ENCODE peak calls at places on chromosomes 7 and 10, in eight cellular contexts. Z is astrocyte of the spinal cord, L is heart left ventricle, R is PC-3, I is progenitor cell of endocrine pancreas, E is dorsolateral prefrontal cortex, O is GM10248, J is GM12865. P is an unnamed sample.

GRCh38 chr7:130256716-130257115 is 9.9 kb upstream of the CPA2 start:
- DNase-seq in Z (no peak), L (no peak), R (no peak), I (no peak), E (no peak), O (no peak), J (no peak), P (no peak)

GRCh38 chr7:118080947-118081346 is 103.0 kb upstream of the LSM8 start:
- DNase-seq in Z (peak; percentile 87), L (no peak), R (peak; percentile 71), I (no peak), E (no peak), O (peak; percentile 24), J (peak; percentile 54), P (no peak)

GRCh38 chr7:13111230-13111629 is 423.8 kb downstream of the ARL4A start:
- DNase-seq in Z (no peak), L (no peak), R (peak; percentile 63), I (no peak), E (no peak), O (no peak), J (no peak), P (no peak)

GRCh38 chr7:129144834-129145668 is 544 bp downstream of the TSPAN33 start:
- DNase-seq in Z (no peak), L (no peak), R (no peak), I (no peak), E (no peak), O (no peak), J (peak; percentile 37), P (no peak)

GRCh38 chr10:92438220-92438619 is 135.7 kb downstream of the IDE start:
- DNase-seq in Z (no peak), L (no peak), R (no peak), I (no peak), E (no peak), O (no peak), J (no peak), P (no peak)

GRCh38 chr10:33103980-33104379 is 145.9 kb upstream of the ITGB1 start:
- DNase-seq in Z (no peak), L (no peak), R (no peak), I (no peak), E (no peak), O (no peak), J (no peak), P (no peak)

GRCh38 chr7:47295606-47296005 is 286.3 kb downstream of the TNS3 start:
- DNase-seq in Z (no peak), L (no peak), R (no peak), I (no peak), E (no peak), O (no peak), J (no peak), P (no peak)

GRCh38 chr10:129966831-129967578 is 2.9 kb upstream of the EBF3 start:
- DNase-seq in Z (no peak), L (no peak), R (no peak), I (no peak), E (no peak), O (no peak), J (no peak), P (no peak)

GRCh38 chr7:151168022-151168786 is 710 bp upstream of the GBX1 start:
- DNase-seq in Z (no peak), L (no peak), R (peak; percentile 32), I (peak; percentile 54), E (no peak), O (peak; percentile 79), J (peak; percentile 30), P (peak; percentile 75)

GRCh38 chr10:51397695-51398094 is 301.7 kb downstream of the CSTF2T start:
- DNase-seq in Z (peak; percentile 79), L (peak; percentile 39), R (peak; percentile 100), I (no peak), E (no peak), O (no peak), J (no peak), P (no peak)

GRCh38 chr10:101829561-101830315 is 11.5 kb upstream of the OGA start:
- DNase-seq in Z (no peak), L (no peak), R (no peak), I (peak; percentile 43), E (no peak), O (peak; percentile 95), J (peak; percentile 74), P (peak; percentile 61)

GRCh38 chr7:69896100-69896499 is 297.8 kb downstream of the AUTS2 start:
- DNase-seq in Z (no peak), L (no peak), R (no peak), I (no peak), E (no peak), O (no peak), J (no peak), P (no peak)

GRCh38 chr7:69890081-69890369 is 291.8 kb downstream of the AUTS2 start:
- DNase-seq in Z (no peak), L (no peak), R (no peak), I (no peak), E (no peak), O (no peak), J (no peak), P (no peak)

GRCh38 chr7:69893915-69894314 is 295.6 kb downstream of the AUTS2 start:
- DNase-seq in Z (no peak), L (no peak), R (no peak), I (no peak), E (no peak), O (no peak), J (peak; percentile 60), P (peak; percentile 10)

GRCh38 chr7:69889338-69890080 is 291.2 kb downstream of the AUTS2 start:
- DNase-seq in Z (no peak), L (no peak), R (no peak), I (no peak), E (no peak), O (no peak), J (peak; percentile 44), P (no peak)

DNA sequence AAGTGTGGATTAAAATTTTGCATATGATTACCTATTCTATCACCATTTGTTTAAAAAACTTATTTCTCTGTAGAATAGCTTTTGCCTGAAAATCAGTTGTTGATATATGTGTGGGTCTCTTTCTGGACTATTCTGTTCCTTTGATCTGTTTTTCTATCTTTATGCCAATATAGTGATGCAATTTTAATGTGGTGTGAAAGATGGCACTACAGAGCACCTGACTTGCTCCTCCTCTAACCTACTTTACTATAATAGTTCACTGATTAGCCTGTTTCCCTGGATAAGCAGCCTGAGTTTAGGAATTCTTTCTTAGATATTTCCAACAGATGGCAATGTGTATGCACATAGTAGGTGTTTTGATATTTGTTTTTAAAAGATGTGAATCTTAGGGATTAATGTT is 294.5 kb downstream of the AUTS2 start:
- DNase-seq in Z (no peak), L (no peak), R (no peak), I (no peak), E (no peak), O (no peak), J (no peak), P (no peak)
- TF ChIP-seq CTCF in Z (no peak), L (no peak), R (no peak), I (no peak), E (no peak), O (no peak), J (no peak), P (no peak)

DNA sequence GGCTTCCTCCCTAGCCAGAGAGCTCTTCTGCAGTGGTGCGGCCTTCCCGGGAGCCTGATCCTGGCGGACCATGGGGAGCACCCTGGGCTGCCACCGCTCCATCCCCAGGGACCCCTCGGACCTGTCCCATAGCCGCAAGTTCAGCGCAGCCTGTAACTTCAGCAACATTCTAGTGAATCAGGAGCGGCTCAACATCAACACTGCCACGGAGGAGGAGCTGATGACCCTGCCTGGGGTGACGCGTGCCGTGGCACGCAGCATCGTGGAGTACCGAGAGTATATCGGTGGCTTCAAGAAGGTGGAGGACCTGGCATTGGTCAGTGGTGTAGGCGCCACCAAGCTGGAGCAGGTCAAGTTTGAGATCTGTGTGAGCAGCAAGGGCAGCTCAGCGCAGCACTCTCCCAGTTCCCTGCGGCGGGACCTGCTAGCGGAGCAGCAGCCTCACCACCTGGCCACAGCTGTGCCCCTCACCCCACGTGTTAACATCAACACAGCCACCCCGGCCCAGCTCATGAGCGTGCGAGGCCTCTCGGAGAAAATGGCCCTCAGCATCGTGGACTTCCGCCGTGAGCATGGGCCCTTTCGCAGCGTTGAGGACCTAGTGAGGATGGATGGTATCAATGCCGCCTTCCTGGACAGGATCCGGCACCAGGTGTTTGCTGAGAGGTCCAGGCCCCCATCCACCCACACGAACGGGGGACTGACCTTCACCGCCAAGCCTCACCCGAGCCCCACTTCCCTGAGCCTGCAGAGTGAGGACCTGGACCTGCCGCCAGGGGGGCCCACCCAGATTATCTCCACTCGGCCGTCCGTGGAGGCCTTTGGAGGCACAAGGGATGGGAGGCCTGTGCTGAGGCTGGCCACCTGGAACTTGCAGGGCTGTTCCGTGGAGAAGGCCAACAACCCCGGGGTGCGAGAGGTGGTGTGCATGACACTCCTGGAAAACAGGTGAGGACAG is 1.5 kb downstream of the EEPD1 start:
- DNase-seq in Z (no peak), L (peak; percentile 23), R (peak; percentile 25), I (no peak), E (no peak), O (no peak), J (no peak), P (no peak)
- TF ChIP-seq CTCF in Z (no peak), L (no peak), R (peak; percentile 55), I (no peak), E (no peak), O (no peak), J (no peak), P (no peak)

GRCh38 chr7:149007615-149008014 is 20.7 kb downstream of the PDIA4 start:
- DNase-seq in Z (no peak), L (no peak), R (no peak), I (no peak), E (no peak), O (no peak), J (no peak), P (no peak)
- TF ChIP-seq CTCF in Z (no peak), L (no peak), R (peak; percentile 5), I (no peak), E (no peak), O (peak; percentile 15), J (peak; percentile 6), P (no peak)

DNA sequence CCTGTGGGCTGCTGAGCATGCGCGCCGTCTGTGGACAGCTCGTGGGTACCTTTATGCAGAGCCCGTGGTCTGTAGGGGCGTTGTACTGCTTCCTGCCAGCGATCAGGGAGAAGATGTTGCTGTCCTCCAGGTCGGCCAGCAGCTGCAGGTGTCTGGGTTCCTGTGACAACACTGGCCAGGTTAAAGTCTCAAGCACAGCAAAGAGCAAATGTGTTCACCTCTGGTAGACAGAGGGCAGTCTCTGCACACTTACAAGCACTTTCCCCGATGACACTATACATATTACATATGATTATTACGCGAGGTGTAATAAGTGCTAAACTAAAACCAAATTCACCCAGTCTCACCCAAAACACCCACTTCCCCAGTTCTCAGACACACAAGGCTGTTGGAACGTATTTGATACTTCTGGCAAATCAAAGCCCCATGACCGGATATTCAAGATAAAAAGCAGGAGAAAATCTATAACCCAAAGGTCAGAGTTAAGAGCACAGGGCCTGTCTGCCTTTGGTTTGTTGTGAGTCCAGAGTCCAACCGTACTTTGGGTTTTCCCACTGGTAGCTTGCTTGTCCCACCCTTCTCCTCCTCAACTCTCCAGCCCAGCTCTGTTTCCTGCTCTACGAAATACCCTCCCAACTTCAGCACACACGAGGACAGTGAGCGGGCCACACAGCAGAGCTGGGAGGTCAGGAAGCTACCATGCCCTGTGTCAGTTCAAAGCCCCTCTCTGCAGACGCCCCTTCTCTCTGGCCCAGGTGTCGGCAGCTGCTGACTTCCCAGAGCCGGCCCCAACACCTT is 49.7 kb upstream of the DDC start:
- DNase-seq in Z (no peak), L (no peak), R (peak; percentile 19), I (no peak), E (no peak), O (no peak), J (peak; percentile 21), P (no peak)
- TF ChIP-seq CTCF in Z (peak; percentile 35), L (peak; percentile 48), R (peak; percentile 43), I (peak; percentile 10), E (peak; percentile 18), O (peak; percentile 3), J (peak; percentile 15), P (no peak)

GRCh38 chr7:54839538-54840213 is 80.7 kb upstream of the SEC61G start:
- DNase-seq in Z (peak; percentile 37), L (peak; percentile 78), R (peak; percentile 78), I (peak; percentile 31), E (peak; percentile 54), O (no peak), J (peak; percentile 22), P (peak; percentile 81)
- TF ChIP-seq CTCF in Z (peak; percentile 71), L (peak; percentile 69), R (peak; percentile 90), I (peak; percentile 63), E (peak; percentile 40), O (peak; percentile 23), J (peak; percentile 21), P (peak; percentile 51)

P was measured in endothelial cell.